ENCODE peak calls at places on chromosome 10, in six cellular contexts. E is mesenchymal stem cell, Q is tibial nerve, I is pancreas, U is esophagus muscularis mucosa, X is heart left ventricle. D is an unnamed sample.

GRCh38 chr10:106563384-106563783 is 601.1 kb downstream of the SORCS1 start:
- DNase-seq in E (no peak), Q (no peak), I (no peak), U (no peak), X (no peak), D (no peak)

GRCh38 chr10:14384096-14384730 is 53.5 kb upstream of the FRMD4A start:
- DNase-seq in E (no peak), Q (no peak), I (no peak), U (no peak), X (no peak), D (no peak)

GRCh38 chr10:109982123-109982522 is 25.7 kb upstream of the ADD3 start:
- DNase-seq in E (no peak), Q (no peak), I (no peak), U (no peak), X (no peak), D (no peak)

GRCh38 chr10:122062831-122063674 is 74.1 kb downstream of the TACC2 start:
- DNase-seq in E (peak; percentile 97), Q (peak; percentile 79), I (peak; percentile 88), U (peak; percentile 95), X (peak; percentile 92), D (no peak)

GRCh38 chr10:68095176-68095575 is 14.1 kb upstream of the MYPN start:
- DNase-seq in E (no peak), Q (no peak), I (no peak), U (no peak), X (no peak), D (no peak)

GRCh38 chr10:19658131-19658530 is 158.1 kb upstream of the PLXDC2 start:
- DNase-seq in E (peak; percentile 39), Q (no peak), I (no peak), U (no peak), X (no peak), D (no peak)

GRCh38 chr10:3806603-3807002 is 21.6 kb upstream of the KLF6 start:
- DNase-seq in E (peak; percentile 80), Q (no peak), I (no peak), U (no peak), X (no peak), D (no peak)

GRCh38 chr10:103921750-103922195 is 3.8 kb upstream of the STN1 start:
- DNase-seq in E (no peak), Q (no peak), I (no peak), U (peak; percentile 55), X (no peak), D (no peak)

GRCh38 chr10:13219685-13220670 is 14.2 kb downstream of the UCMA start:
- DNase-seq in E (peak; percentile 4), Q (no peak), I (no peak), U (no peak), X (no peak), D (peak; percentile 25)

GRCh38 chr10:16835223-16835622 is 18.0 kb upstream of the RSU1 start:
- DNase-seq in E (no peak), Q (no peak), I (no peak), U (no peak), X (no peak), D (no peak)

GRCh38 chr10:29150010-29150409 is 138.9 kb upstream of the LYZL1 start:
- DNase-seq in E (no peak), Q (no peak), I (peak; percentile 12), U (no peak), X (peak; percentile 41), D (no peak)

GRCh38 chr10:78312197-78313046 is 278.8 kb downstream of the RPS24 start:
- DNase-seq in E (peak; percentile 88), Q (no peak), I (no peak), U (peak; percentile 88), X (no peak), D (no peak)

GRCh38 chr10:43227911-43228782 is 38.7 kb downstream of the RASGEF1A start:
- DNase-seq in E (no peak), Q (no peak), I (no peak), U (no peak), X (peak; percentile 18), D (no peak)

GRCh38 chr10:61842755-61843497 is 58.6 kb upstream of the ARID5B start:
- DNase-seq in E (peak; percentile 62), Q (no peak), I (no peak), U (no peak), X (no peak), D (no peak)

DNA sequence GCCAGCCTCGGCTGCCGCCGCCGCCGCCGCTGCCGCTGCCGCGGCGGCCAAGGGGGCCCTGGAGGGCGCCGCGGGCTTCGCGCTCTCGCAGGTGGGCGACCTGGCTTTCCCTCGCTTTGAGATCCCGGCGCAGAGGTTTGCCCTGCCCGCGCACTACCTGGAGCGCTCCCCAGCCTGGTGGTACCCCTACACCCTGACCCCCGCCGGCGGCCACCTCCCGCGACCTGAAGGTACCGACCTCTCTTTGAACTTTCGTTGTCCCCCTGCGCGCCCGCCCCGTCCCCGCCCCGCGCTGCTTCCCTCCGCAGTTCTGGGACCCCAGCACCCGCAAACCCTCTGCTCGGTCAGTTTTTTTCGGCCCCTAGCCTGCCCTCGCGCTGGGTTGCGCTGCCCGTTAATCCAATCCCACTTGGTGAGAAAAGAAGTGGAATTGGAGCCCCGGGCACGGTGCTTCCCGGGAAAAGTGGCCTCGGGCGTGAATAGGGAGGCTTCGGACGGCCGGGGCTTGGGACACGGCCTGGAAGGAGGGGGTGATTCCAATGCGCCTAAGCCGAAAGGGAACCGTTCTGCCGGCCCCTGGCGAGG is 543 bp downstream of the HMX3 start:
- DNase-seq in E (no peak), Q (no peak), I (no peak), U (no peak), X (no peak), D (no peak)
- H3K4me3 ChIP-seq in E (no peak overlapping the region), Q (no peak overlapping the region), I (peak overlapping the region; percentile 16), U (peak overlapping the region; percentile 49), X (peak overlapping the region; percentile 44), D (peak overlapping the region; percentile 13)

DNA sequence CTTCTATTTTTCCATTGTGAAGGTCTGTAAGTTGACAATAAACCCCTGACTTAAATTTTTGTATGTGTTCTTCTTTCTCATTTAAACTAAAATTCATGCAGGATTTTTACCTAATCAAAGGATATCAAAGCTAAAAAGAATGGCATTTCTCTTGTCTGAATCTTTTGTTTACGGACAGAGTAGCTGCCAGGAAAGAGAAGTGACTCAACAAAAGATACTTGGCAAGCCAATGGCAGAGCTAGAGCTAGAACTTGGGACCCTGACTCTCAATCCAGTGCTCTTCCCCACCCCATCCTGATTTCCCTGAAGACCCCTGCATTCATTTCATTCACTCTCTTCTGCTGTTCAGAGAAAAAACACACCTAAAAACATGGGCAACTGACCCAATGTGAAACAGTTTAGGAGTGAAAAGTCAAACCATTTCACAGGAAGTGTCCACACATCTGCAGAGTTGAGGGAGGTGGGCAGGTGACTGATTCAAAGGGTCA is 40.2 kb upstream of the PDLIM1 start:
- DNase-seq in E (no peak), Q (no peak), I (no peak), U (no peak), X (no peak), D (no peak)
- H3K4me1 ChIP-seq in E (peaks cover 15% of the 10 kb centered on the region), Q (no peaks in the 10 kb centered on the region), I (peaks cover 5% of the 10 kb centered on the region), U (peaks cover 98% of the 10 kb centered on the region), X (peaks cover 58% of the 10 kb centered on the region), D (no peaks in the 10 kb centered on the region)

DNA sequence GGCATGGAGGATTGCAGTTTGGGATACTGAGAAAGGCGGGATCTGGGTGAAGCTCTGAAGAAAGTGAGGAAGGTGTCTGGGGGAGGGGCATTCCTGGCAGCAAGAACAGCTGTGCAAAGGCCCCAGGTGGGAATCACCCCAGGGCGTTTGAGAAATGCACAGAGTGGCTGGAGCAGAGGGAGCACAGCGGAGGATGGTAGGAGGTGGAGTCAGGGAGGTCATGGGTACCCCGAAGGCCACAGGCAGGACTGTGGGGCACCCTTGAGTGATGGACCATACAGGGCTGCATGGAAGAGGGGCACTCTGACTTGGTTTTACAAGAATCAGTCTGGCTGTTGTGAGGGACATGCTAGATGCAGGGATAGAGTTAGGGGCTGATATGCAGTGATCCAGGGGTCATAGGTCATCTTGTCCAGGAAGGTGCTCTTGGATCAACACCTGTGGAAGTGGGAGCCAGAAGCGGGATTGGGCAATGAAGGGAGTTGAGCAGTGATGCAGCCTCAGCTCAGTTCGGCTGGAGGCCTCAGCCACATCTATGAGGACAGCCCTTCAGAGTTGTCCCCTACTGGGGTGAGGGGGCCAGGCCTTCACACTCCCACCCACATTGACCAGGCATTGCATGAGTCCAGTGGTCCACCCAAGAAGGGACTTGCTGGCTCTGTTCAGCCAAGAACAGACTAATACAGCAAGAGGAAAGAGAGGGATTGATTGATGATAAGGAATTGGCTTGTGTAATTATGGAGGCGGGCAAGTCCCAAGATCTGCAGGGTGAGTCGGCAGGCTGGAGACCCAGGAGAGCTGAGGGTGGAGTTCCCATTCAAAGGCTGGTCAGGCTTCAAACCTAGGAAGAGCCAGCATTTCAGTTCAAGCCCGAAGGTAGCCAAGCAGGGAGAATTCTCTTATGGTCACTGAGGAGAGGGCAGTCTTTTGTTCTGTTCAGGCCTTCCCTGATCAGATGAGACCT is 48.7 kb downstream of the TSPAN15 start:
- DNase-seq in E (no peak), Q (no peak), I (no peak), U (no peak), X (no peak), D (no peak)
- H3K27me3 ChIP-seq in E (no peaks in the 10 kb centered on the region), Q (no peaks in the 10 kb centered on the region), I (no peaks in the 10 kb centered on the region), U (no peaks in the 10 kb centered on the region), X (no peaks in the 10 kb centered on the region), D (no peaks in the 10 kb centered on the region)

GRCh38 chr10:8049874-8050560 is 4.5 kb upstream of the GATA3 start:
- DNase-seq in E (no peak), Q (no peak), I (no peak), U (no peak), X (no peak), D (no peak)
- H3K4me3 ChIP-seq in E (peak overlapping the region; percentile 4), Q (peak overlapping the region; percentile 29), I (peak overlapping the region; percentile 34), U (peak overlapping the region; percentile 52), X (peak overlapping the region; percentile 45), D (peak overlapping the region; percentile 10)

DNA sequence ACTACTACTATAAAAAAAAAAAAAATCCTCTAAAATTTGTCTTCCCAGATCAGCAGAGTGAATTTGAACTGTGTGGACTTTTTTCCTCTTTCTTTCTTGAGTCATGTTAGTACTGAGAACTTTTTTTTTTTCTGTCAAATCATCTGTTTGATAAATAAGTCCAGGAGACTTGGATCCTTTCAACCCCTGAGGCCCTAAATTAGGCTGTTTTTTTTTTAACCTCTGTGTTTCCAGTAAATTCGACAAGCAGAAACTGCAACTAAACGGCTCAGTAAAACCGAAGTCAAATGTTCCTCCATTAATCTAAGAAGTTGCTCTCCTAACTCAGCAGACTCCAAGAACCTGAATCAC is 2.7 kb downstream of the MAP3K8 start:
- DNase-seq in E (no peak), Q (no peak), I (no peak), U (no peak), X (no peak), D (no peak)
- H3K4me1 ChIP-seq in E (peaks cover 11% of the 10 kb centered on the region), Q (no peaks in the 10 kb centered on the region), I (peaks cover 14% of the 10 kb centered on the region), U (peaks cover 79% of the 10 kb centered on the region), X (peaks cover 61% of the 10 kb centered on the region), D (peaks cover 2% of the 10 kb centered on the region)